ENCODE peak calls at places on chromosomes 12 and 14, in five cellular contexts. M is ELR, J is lower lobe of right lung, P is amygdala, R is pons. A is an unnamed sample.

GRCh38 chr14:97077253-97077653 is 280.1 kb downstream of the VRK1 start:
- DNase-seq in M (peak; percentile 36), J (peak; percentile 47), P (peak; percentile 25), R (peak; percentile 77), A (no peak)

GRCh38 chr14:100532154-100532915 is 54.9 kb downstream of the BEGAIN start:
- DNase-seq in M (no peak), J (peak; percentile 15), P (no peak), R (no peak), A (no peak)

GRCh38 chr12:64469455-64470142 is 17.7 kb downstream of the TBK1 start:
- DNase-seq in M (no peak), J (no peak), P (no peak), R (no peak), A (no peak)

GRCh38 chr14:90778468-90779255 is 37.6 kb downstream of the TTC7B start:
- DNase-seq in M (no peak), J (no peak), P (no peak), R (no peak), A (peak; percentile 8)

GRCh38 chr14:76829016-76829365 is 2.8 kb downstream of the LRRC74A start:
- DNase-seq in M (no peak), J (peak; percentile 56), P (no peak), R (peak; percentile 42), A (no peak)

GRCh38 chr14:55869397-55870049 is 248.7 kb upstream of the PELI2 start:
- DNase-seq in M (peak; percentile 7), J (no peak), P (no peak), R (no peak), A (no peak)

GRCh38 chr14:51147183-51147582 is 52.3 kb upstream of the TRIM9 start:
- DNase-seq in M (peak; percentile 6), J (no peak), P (no peak), R (no peak), A (no peak)

GRCh38 chr12:43111608-43112007 is 440.4 kb downstream of the ADAMTS20 start:
- DNase-seq in M (no peak), J (no peak), P (no peak), R (no peak), A (no peak)

GRCh38 chr12:41476499-41476898 is 288.4 kb downstream of the PDZRN4 start:
- DNase-seq in M (no peak), J (no peak), P (no peak), R (no peak), A (peak; percentile 56)

GRCh38 chr12:122942609-122943008 is 23.7 kb downstream of the ABCB9 start:
- DNase-seq in M (peak; percentile 50), J (no peak), P (no peak), R (no peak), A (no peak)

GRCh38 chr12:13897811-13898210 is 83.6 kb downstream of the GRIN2B start:
- DNase-seq in M (no peak), J (no peak), P (no peak), R (no peak), A (no peak)

GRCh38 chr14:83300454-83301064 is 1766.9 kb upstream of the SEL1L start:
- DNase-seq in M (peak; percentile 35), J (no peak), P (no peak), R (peak; percentile 48), A (peak; percentile 40)

GRCh38 chr14:99229654-99230215 is 42.3 kb downstream of the BCL11B start:
- DNase-seq in M (no peak), J (no peak), P (no peak), R (no peak), A (no peak)

A was measured in NCI-H2081.